ENCODE peak calls at places on chromosomes 11 and 22, in nine cellular contexts. One of them, this sample, is unnamed.
A peak's percentile ranks its signal among the peaks of the same experiment; 100 is the strongest.

GRCh38 chr11:65793625-65794400 is 7.0 kb downstream of the OVOL1 start:
- DNase-seq in EL: no peak
- DNase-seq in H9: no peak
- DNase-seq in cardiac muscle cell: no peak
- DNase-seq in sigmoid colon: no peak
- DNase-seq in cardiac fibroblast: no peak
- DNase-seq in tibial artery: no peak
- DNase-seq in activated CD8-positive, alpha-beta memory T cell treated with anti-CD3 and anti-CD28 coated beads, Interleukin-2, amount 50 U/mL, for 48 hours: no peak
- DNase-seq in stimulated activated CD4-positive, alpha-beta T cell treated with anti-CD3 and anti-CD28 coated beads, TNF-alpha, amount 100 ng/mL, for 1 hour: no peak
- DNase-seq in this sample: no peak

GRCh38 chr22:19980766-19981165 is 35.9 kb downstream of the ARVCF start:
- DNase-seq in EL: no peak
- DNase-seq in H9: no peak
- DNase-seq in cardiac muscle cell: no peak
- DNase-seq in sigmoid colon: no peak
- DNase-seq in cardiac fibroblast: no peak
- DNase-seq in tibial artery: no peak
- DNase-seq in activated CD8-positive, alpha-beta memory T cell treated with anti-CD3 and anti-CD28 coated beads, Interleukin-2, amount 50 U/mL, for 48 hours: no peak
- DNase-seq in stimulated activated CD4-positive, alpha-beta T cell treated with anti-CD3 and anti-CD28 coated beads, TNF-alpha, amount 100 ng/mL, for 1 hour: no peak
- DNase-seq in this sample: no peak

GRCh38 chr11:67280791-67281551 is 8.1 kb upstream of the ANKRD13D start:
- DNase-seq in EL: no peak
- DNase-seq in H9: no peak
- DNase-seq in cardiac muscle cell: no peak
- DNase-seq in sigmoid colon: peak; percentile 63
- DNase-seq in cardiac fibroblast: no peak
- DNase-seq in tibial artery: peak; percentile 17
- DNase-seq in activated CD8-positive, alpha-beta memory T cell treated with anti-CD3 and anti-CD28 coated beads, Interleukin-2, amount 50 U/mL, for 48 hours: no peak
- DNase-seq in stimulated activated CD4-positive, alpha-beta T cell treated with anti-CD3 and anti-CD28 coated beads, TNF-alpha, amount 100 ng/mL, for 1 hour: no peak
- DNase-seq in this sample: no peak

GRCh38 chr11:2975594-2975993 is 16.5 kb downstream of the NAP1L4 start:
- DNase-seq in EL: peak; percentile 36
- DNase-seq in H9: peak; percentile 49
- DNase-seq in cardiac muscle cell: peak; percentile 44
- DNase-seq in sigmoid colon: no peak
- DNase-seq in cardiac fibroblast: peak; percentile 54
- DNase-seq in tibial artery: no peak
- DNase-seq in activated CD8-positive, alpha-beta memory T cell treated with anti-CD3 and anti-CD28 coated beads, Interleukin-2, amount 50 U/mL, for 48 hours: no peak
- DNase-seq in stimulated activated CD4-positive, alpha-beta T cell treated with anti-CD3 and anti-CD28 coated beads, TNF-alpha, amount 100 ng/mL, for 1 hour: no peak
- DNase-seq in this sample: no peak

GRCh38 chr11:68009391-68010000 is 631 bp upstream of the ALDH3B1 start:
- DNase-seq in EL: peak; percentile 38
- DNase-seq in H9: no peak
- DNase-seq in cardiac muscle cell: peak; percentile 61
- DNase-seq in sigmoid colon: no peak
- DNase-seq in cardiac fibroblast: peak; percentile 58
- DNase-seq in tibial artery: no peak
- DNase-seq in activated CD8-positive, alpha-beta memory T cell treated with anti-CD3 and anti-CD28 coated beads, Interleukin-2, amount 50 U/mL, for 48 hours: no peak
- DNase-seq in stimulated activated CD4-positive, alpha-beta T cell treated with anti-CD3 and anti-CD28 coated beads, TNF-alpha, amount 100 ng/mL, for 1 hour: no peak
- DNase-seq in this sample: no peak

GRCh38 chr11:65412271-65413076 is 10.1 kb upstream of the NEAT1 start:
- DNase-seq in EL: no peak
- DNase-seq in H9: no peak
- DNase-seq in cardiac muscle cell: no peak
- DNase-seq in sigmoid colon: peak; percentile 62
- DNase-seq in cardiac fibroblast: no peak
- DNase-seq in tibial artery: peak; percentile 18
- DNase-seq in activated CD8-positive, alpha-beta memory T cell treated with anti-CD3 and anti-CD28 coated beads, Interleukin-2, amount 50 U/mL, for 48 hours: no peak
- DNase-seq in stimulated activated CD4-positive, alpha-beta T cell treated with anti-CD3 and anti-CD28 coated beads, TNF-alpha, amount 100 ng/mL, for 1 hour: no peak
- DNase-seq in this sample: peak; percentile 58

GRCh38 chr11:8956860-8957259 is 7.4 kb downstream of the TMEM9B start:
- DNase-seq in EL: no peak
- DNase-seq in H9: no peak
- DNase-seq in cardiac muscle cell: no peak
- DNase-seq in sigmoid colon: no peak
- DNase-seq in cardiac fibroblast: no peak
- DNase-seq in tibial artery: no peak
- DNase-seq in activated CD8-positive, alpha-beta memory T cell treated with anti-CD3 and anti-CD28 coated beads, Interleukin-2, amount 50 U/mL, for 48 hours: no peak
- DNase-seq in stimulated activated CD4-positive, alpha-beta T cell treated with anti-CD3 and anti-CD28 coated beads, TNF-alpha, amount 100 ng/mL, for 1 hour: no peak
- DNase-seq in this sample: no peak

GRCh38 chr22:41996826-41997225 is 1.8 kb upstream of the WBP2NL start:
- DNase-seq in EL: no peak
- DNase-seq in H9: no peak
- DNase-seq in cardiac muscle cell: no peak
- DNase-seq in sigmoid colon: no peak
- DNase-seq in cardiac fibroblast: no peak
- DNase-seq in tibial artery: no peak
- DNase-seq in activated CD8-positive, alpha-beta memory T cell treated with anti-CD3 and anti-CD28 coated beads, Interleukin-2, amount 50 U/mL, for 48 hours: no peak
- DNase-seq in stimulated activated CD4-positive, alpha-beta T cell treated with anti-CD3 and anti-CD28 coated beads, TNF-alpha, amount 100 ng/mL, for 1 hour: no peak
- DNase-seq in this sample: no peak

GRCh38 chr11:104332110-104332509 is 168.2 kb upstream of the PDGFD start:
- DNase-seq in EL: no peak
- DNase-seq in H9: peak; percentile 74
- DNase-seq in cardiac muscle cell: no peak
- DNase-seq in sigmoid colon: no peak
- DNase-seq in cardiac fibroblast: no peak
- DNase-seq in tibial artery: no peak
- DNase-seq in activated CD8-positive, alpha-beta memory T cell treated with anti-CD3 and anti-CD28 coated beads, Interleukin-2, amount 50 U/mL, for 48 hours: no peak
- DNase-seq in stimulated activated CD4-positive, alpha-beta T cell treated with anti-CD3 and anti-CD28 coated beads, TNF-alpha, amount 100 ng/mL, for 1 hour: no peak
- DNase-seq in this sample: no peak

GRCh38 chr11:133660202-133660568 is 127.9 kb upstream of the OPCML start:
- DNase-seq in EL: no peak
- DNase-seq in H9: peak; percentile 25
- DNase-seq in cardiac muscle cell: no peak
- DNase-seq in sigmoid colon: no peak
- DNase-seq in cardiac fibroblast: no peak
- DNase-seq in tibial artery: no peak
- DNase-seq in activated CD8-positive, alpha-beta memory T cell treated with anti-CD3 and anti-CD28 coated beads, Interleukin-2, amount 50 U/mL, for 48 hours: no peak
- DNase-seq in stimulated activated CD4-positive, alpha-beta T cell treated with anti-CD3 and anti-CD28 coated beads, TNF-alpha, amount 100 ng/mL, for 1 hour: no peak
- DNase-seq in this sample: no peak

GRCh38 chr11:8610532-8611116 is 16.6 kb upstream of the STK33 start:
- DNase-seq in EL: no peak
- DNase-seq in H9: peak; percentile 48
- DNase-seq in cardiac muscle cell: no peak
- DNase-seq in sigmoid colon: no peak
- DNase-seq in cardiac fibroblast: no peak
- DNase-seq in tibial artery: no peak
- DNase-seq in activated CD8-positive, alpha-beta memory T cell treated with anti-CD3 and anti-CD28 coated beads, Interleukin-2, amount 50 U/mL, for 48 hours: peak; percentile 28
- DNase-seq in stimulated activated CD4-positive, alpha-beta T cell treated with anti-CD3 and anti-CD28 coated beads, TNF-alpha, amount 100 ng/mL, for 1 hour: no peak
- DNase-seq in this sample: no peak

GRCh38 chr22:38657248-38657909 is 941 bp downstream of the CBY1 start:
- DNase-seq in EL: peak; percentile 36
- DNase-seq in H9: peak; percentile 45
- DNase-seq in cardiac muscle cell: peak; percentile 17
- DNase-seq in sigmoid colon: no peak
- DNase-seq in cardiac fibroblast: peak; percentile 10
- DNase-seq in tibial artery: no peak
- DNase-seq in activated CD8-positive, alpha-beta memory T cell treated with anti-CD3 and anti-CD28 coated beads, Interleukin-2, amount 50 U/mL, for 48 hours: peak; percentile 70
- DNase-seq in stimulated activated CD4-positive, alpha-beta T cell treated with anti-CD3 and anti-CD28 coated beads, TNF-alpha, amount 100 ng/mL, for 1 hour: no peak
- DNase-seq in this sample: no peak

GRCh38 chr11:120337896-120338840 is 2.0 kb downstream of the ARHGEF12 start:
- DNase-seq in EL: peak; percentile 39
- DNase-seq in H9: no peak
- DNase-seq in cardiac muscle cell: no peak
- DNase-seq in sigmoid colon: no peak
- DNase-seq in cardiac fibroblast: peak; percentile 65
- DNase-seq in tibial artery: no peak
- DNase-seq in activated CD8-positive, alpha-beta memory T cell treated with anti-CD3 and anti-CD28 coated beads, Interleukin-2, amount 50 U/mL, for 48 hours: no peak
- DNase-seq in stimulated activated CD4-positive, alpha-beta T cell treated with anti-CD3 and anti-CD28 coated beads, TNF-alpha, amount 100 ng/mL, for 1 hour: no peak
- DNase-seq in this sample: no peak

GRCh38 chr11:35344990-35345655 is 74.2 kb downstream of the SLC1A2 start:
- DNase-seq in EL: no peak
- DNase-seq in H9: no peak
- DNase-seq in cardiac muscle cell: no peak
- DNase-seq in sigmoid colon: no peak
- DNase-seq in cardiac fibroblast: no peak
- DNase-seq in tibial artery: peak; percentile 53
- DNase-seq in activated CD8-positive, alpha-beta memory T cell treated with anti-CD3 and anti-CD28 coated beads, Interleukin-2, amount 50 U/mL, for 48 hours: no peak
- DNase-seq in stimulated activated CD4-positive, alpha-beta T cell treated with anti-CD3 and anti-CD28 coated beads, TNF-alpha, amount 100 ng/mL, for 1 hour: no peak
- DNase-seq in this sample: no peak

GRCh38 chr11:119169272-119169719 is 771 bp downstream of the NLRX1 start:
- DNase-seq in EL: peak; percentile 45
- DNase-seq in H9: peak; percentile 88
- DNase-seq in cardiac muscle cell: peak; percentile 49
- DNase-seq in sigmoid colon: peak; percentile 72
- DNase-seq in cardiac fibroblast: peak; percentile 40
- DNase-seq in tibial artery: peak; percentile 44
- DNase-seq in activated CD8-positive, alpha-beta memory T cell treated with anti-CD3 and anti-CD28 coated beads, Interleukin-2, amount 50 U/mL, for 48 hours: peak; percentile 79
- DNase-seq in stimulated activated CD4-positive, alpha-beta T cell treated with anti-CD3 and anti-CD28 coated beads, TNF-alpha, amount 100 ng/mL, for 1 hour: no peak
- DNase-seq in this sample: no peak

This sample was measured in type B pancreatic cell.